ENCODE peak calls at places on chromosomes 11 and 22, in five cellular contexts. R, F, W, Z and J are unnamed samples.

GRCh38 chr11:69297926-69298777 is 4.2 kb downstream of the MYEOV start:
- DNase-seq in R (peak), F (peak), W (peak), Z (peak), J (peak)

GRCh38 chr11:77525455-77526091 is 51.7 kb upstream of the PAK1 start:
- DNase-seq in R (no peak), F (no peak), W (no peak), Z (no peak), J (no peak)

GRCh38 chr11:134374171-134374570 is 37.9 kb downstream of the B3GAT1 start:
- DNase-seq in R (no peak), F (no peak), W (peak), Z (peak), J (no peak)

GRCh38 chr22:30327864-30328345 is 1.2 kb upstream of the TBC1D10A start:
- DNase-seq in R (no peak), F (no peak), W (no peak), Z (no peak), J (no peak)

GRCh38 chr11:57214494-57214893 is 22.6 kb downstream of the APLNR start:
- DNase-seq in R (no peak), F (no peak), W (no peak), Z (no peak), J (no peak)

GRCh38 chr11:19316434-19316833 is 75.7 kb upstream of the E2F8 start:
- DNase-seq in R (no peak), F (no peak), W (no peak), Z (no peak), J (no peak)

GRCh38 chr11:38060930-38061329 is 1462.9 kb upstream of the RAG2 start:
- DNase-seq in R (no peak), F (no peak), W (no peak), Z (no peak), J (no peak)

GRCh38 chr11:117597083-117597482 is 199.9 kb downstream of the DSCAML1 start:
- DNase-seq in R (no peak), F (no peak), W (no peak), Z (no peak), J (peak)

GRCh38 chr11:74473382-74474201 is 6.2 kb upstream of the KCNE3 start:
- DNase-seq in R (no peak), F (no peak), W (no peak), Z (no peak), J (no peak)

GRCh38 chr11:129639300-129639699 is 176.3 kb upstream of the TMEM45B start:
- DNase-seq in R (no peak), F (no peak), W (no peak), Z (no peak), J (no peak)

GRCh38 chr22:50314455-50315288 is 7.2 kb upstream of the PLXNB2 start:
- DNase-seq in R (peak), F (peak), W (peak), Z (no peak), J (peak)

GRCh38 chr22:42065408-42066132 is 5.0 kb downstream of the NAGA start:
- DNase-seq in R (no peak), F (no peak), W (peak), Z (no peak), J (no peak)

GRCh38 chr11:22859756-22860155 is 518 bp downstream of the CCDC179 start:
- DNase-seq in R (no peak), F (no peak), W (no peak), Z (no peak), J (no peak)

GRCh38 chr11:55707029-55707428 is 45.0 kb downstream of the OR4C6 start:
- DNase-seq in R (no peak), F (peak), W (no peak), Z (no peak), J (no peak)

GRCh38 chr11:64687204-64687603 is 35.8 kb downstream of the NRXN2 start:
- DNase-seq in R (no peak), F (no peak), W (peak), Z (no peak), J (peak)

GRCh38 chr11:47163198-47163597 is 13.5 kb downstream of the ARFGAP2 start:
- DNase-seq in R (no peak), F (no peak), W (no peak), Z (no peak), J (no peak)

GRCh38 chr11:111302298-111302697 is 4.0 kb downstream of the POU2AF3 start:
- DNase-seq in R (peak), F (no peak), W (no peak), Z (no peak), J (no peak)

GRCh38 chr22:29480512-29481264 is 670 bp downstream of the NEFH start:
- DNase-seq in R (no peak), F (peak), W (no peak), Z (no peak), J (peak)

GRCh38 chr11:256952-257737 is 20.4 kb downstream of the PSMD13 start:
- DNase-seq in R (no peak), F (no peak), W (no peak), Z (no peak), J (peak)

GRCh38 chr11:83508804-83509203 is 222.6 kb upstream of the CCDC90B start:
- DNase-seq in R (no peak), F (no peak), W (no peak), Z (no peak), J (peak)

GRCh38 chr22:31692186-31692886 is 30.3 kb upstream of the PISD start:
- DNase-seq in R (no peak), F (no peak), W (no peak), Z (no peak), J (peak)

GRCh38 chr11:128627666-128628342 is 40.4 kb upstream of the ETS1 start:
- DNase-seq in R (no peak), F (no peak), W (no peak), Z (no peak), J (no peak)

GRCh38 chr11:128625316-128625715 is 38.0 kb upstream of the ETS1 start:
- DNase-seq in R (no peak), F (no peak), W (peak), Z (no peak), J (no peak)

GRCh38 chr11:128624269-128625170 is 37.2 kb upstream of the ETS1 start:
- DNase-seq in R (peak), F (no peak), W (peak), Z (no peak), J (peak)

GRCh38 chr11:128626913-128627665 is 39.7 kb upstream of the ETS1 start:
- DNase-seq in R (no peak), F (no peak), W (no peak), Z (no peak), J (no peak)

GRCh38 chr11:128625766-128626165 is 38.4 kb upstream of the ETS1 start:
- DNase-seq in R (no peak), F (no peak), W (no peak), Z (no peak), J (no peak)
- TF ChIP-seq POLR2AphosphoS5 in R (no peak), F (no peak), W (no peak), Z (no peak), J (no peak)

DNA sequence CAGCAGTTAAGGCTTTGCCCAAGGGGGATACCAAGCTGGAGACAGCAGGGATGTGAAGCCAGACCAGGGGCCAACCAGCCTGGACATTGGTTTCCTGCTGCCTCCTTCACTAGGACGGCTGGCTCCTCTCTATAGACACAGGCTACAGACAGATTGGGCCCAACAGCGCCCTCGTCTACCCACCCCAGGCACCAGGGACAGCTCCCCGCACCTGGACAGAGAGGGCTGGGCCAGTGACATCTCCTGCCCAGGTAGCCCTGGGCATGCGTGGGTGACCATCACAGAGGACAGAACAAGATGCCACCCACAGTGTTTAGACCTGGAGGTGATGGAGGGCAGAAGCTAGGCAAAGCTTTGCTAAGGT is 1.2 kb downstream of the DKK3 start:
- DNase-seq in R (no peak), F (no peak), W (no peak), Z (no peak), J (no peak)
- H3K4me3 ChIP-seq in R (peak), F (no peak), W (no peak), Z (no peak), J (no peak)

GRCh38 chr22:37776639-37777005 is 31.1 kb upstream of the GCAT start:
- DNase-seq in R (no peak), F (no peak), W (no peak), Z (no peak), J (no peak)

GRCh38 chr22:37778370-37779009 is 29.2 kb upstream of the GCAT start:
- DNase-seq in R (no peak), F (no peak), W (no peak), Z (no peak), J (no peak)

GRCh38 chr22:37774728-37775127 is 33.0 kb upstream of the GCAT start:
- DNase-seq in R (no peak), F (no peak), W (no peak), Z (no peak), J (no peak)

GRCh38 chr22:37775785-37776638 is 31.7 kb upstream of the GCAT start:
- DNase-seq in R (no peak), F (no peak), W (no peak), Z (no peak), J (no peak)

DNA sequence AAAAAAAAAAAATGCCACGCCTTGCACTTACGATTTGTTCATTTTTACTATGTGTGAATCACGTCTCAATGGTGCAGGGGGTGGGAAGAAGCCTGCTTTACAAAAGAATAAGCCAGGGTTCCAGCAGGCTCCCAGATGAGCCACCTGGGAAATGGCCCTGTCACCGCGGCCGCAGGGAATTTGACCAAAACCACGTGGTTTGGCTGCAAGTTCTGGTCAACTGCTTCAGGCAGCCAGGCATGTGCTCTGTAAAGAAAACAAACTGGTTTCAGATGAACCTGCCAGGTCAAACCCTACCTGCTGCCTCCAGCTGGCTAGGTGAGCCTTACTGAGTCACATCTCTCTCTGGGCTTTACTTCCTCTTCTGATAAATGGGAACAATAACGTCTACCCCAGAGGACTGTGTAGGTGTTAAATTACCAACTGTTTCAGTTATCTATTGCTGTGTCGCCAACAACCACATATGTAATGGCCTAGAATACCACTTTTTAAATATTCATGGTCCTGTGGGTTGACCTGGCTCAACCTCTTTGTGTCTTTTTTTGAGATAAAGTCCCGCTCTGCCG is 30.5 kb upstream of the GCAT start:
- DNase-seq in R (peak), F (peak), W (no peak), Z (peak), J (no peak)
- TF ChIP-seq POLR2AphosphoS5 in R (peak), F (no peak), W (peak), Z (peak), J (no peak)

GRCh38 chr22:46455453-46455852 is 82.0 kb downstream of the CELSR1 start:
- DNase-seq in R (no peak), F (no peak), W (no peak), Z (no peak), J (no peak)
- H3K4me3 ChIP-seq in R (no peak), F (no peak), W (no peak), Z (no peak), J (no peak)

GRCh38 chr11:113698515-113698914 is 7.6 kb downstream of the TMPRSS5 start:
- DNase-seq in R (peak), F (no peak), W (no peak), Z (no peak), J (no peak)
- TF ChIP-seq POLR2AphosphoS5 in R (no peak), F (no peak), W (no peak), Z (no peak), J (no peak)

DNA sequence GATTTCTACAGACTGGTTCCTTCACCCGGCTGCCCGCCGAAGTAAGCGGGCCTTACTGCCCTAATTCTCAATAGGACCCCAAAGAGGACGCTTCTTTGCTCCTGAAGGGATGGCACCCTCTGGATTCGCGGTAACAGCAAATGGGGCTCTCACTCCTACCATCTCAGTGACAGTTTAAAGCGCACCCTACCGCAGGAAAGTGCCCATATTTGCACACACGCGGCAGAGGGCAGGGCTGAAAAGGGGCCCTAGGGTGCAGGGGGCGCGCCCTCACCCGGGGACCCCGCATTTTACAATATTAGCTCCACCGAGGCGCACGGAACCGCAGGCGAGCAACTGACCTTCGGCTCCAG is 974 bp upstream of the UPB1 start:
- DNase-seq in R (no peak), F (no peak), W (no peak), Z (no peak), J (no peak)
- H3K4me3 ChIP-seq in R (peak), F (no peak), W (no peak), Z (no peak), J (no peak)

GRCh38 chr22:44167501-44167900 is 13.2 kb upstream of the PARVG start:
- DNase-seq in R (no peak), F (no peak), W (peak), Z (no peak), J (no peak)
- TF ChIP-seq POLR2AphosphoS5 in R (no peak), F (no peak), W (no peak), Z (no peak), J (no peak)